ENCODE peak calls at places on chromosomes 2 and 18, in eight cellular contexts. V is mammary epithelial cell, I is fibroblast of lung, E is H9, M is IMR-90, Q is Karpas-422, B is GM23338, X is mesendoderm. U is an unnamed sample. For H3K27me3, the result is how much of the 10 kb centered on the place peaks cover.

GRCh38 chr2:127154396-127154795 is 47.4 kb upstream of the BIN1 start:
- DNase-seq in I (no peak), M (no peak), Q (no peak), E (no peak), B (no peak), X (no peak), V (no peak), U (no peak)

GRCh38 chr2:57371186-57371585 is 675.4 kb upstream of the VRK2 start:
- DNase-seq in X (no peak), V (no peak), M (no peak), B (no peak), E (no peak), Q (no peak), I (peak), U (no peak)

GRCh38 chr2:128780434-128781080 is 461.9 kb upstream of the HS6ST1 start:
- DNase-seq in X (no peak), Q (no peak), I (no peak), M (no peak), B (no peak), V (no peak), E (no peak), U (no peak)

GRCh38 chr18:45059695-45060094 is 379.0 kb downstream of the SETBP1 start:
- DNase-seq in Q (no peak), X (no peak), B (no peak), I (peak), V (peak), M (peak), E (no peak), U (no peak)

GRCh38 chr2:240565267-240566202 is 2.7 kb upstream of the RNPEPL1 start:
- DNase-seq in E (peak), Q (peak), V (peak), I (peak), M (peak), B (no peak), X (no peak), U (peak)

GRCh38 chr2:132547089-132547687 is 122.8 kb downstream of the LYPD1 start:
- DNase-seq in V (peak), I (peak), Q (peak), B (peak), X (peak), M (peak), E (peak), U (no peak)

GRCh38 chr2:157898591-157898996 is 22.5 kb upstream of the ACVR1 start:
- DNase-seq in X (peak), V (peak), I (peak), Q (no peak), M (peak), B (no peak), E (no peak), U (peak)

GRCh38 chr2:191155608-191156071 is 4.8 kb upstream of the STAT4 start:
- DNase-seq in I (peak), E (no peak), X (peak), V (peak), Q (peak), M (peak), B (no peak), U (no peak)

GRCh38 chr2:141323571-141323970 is 807.2 kb downstream of the LRP1B start:
- DNase-seq in Q (no peak), M (no peak), X (no peak), V (no peak), B (no peak), E (no peak), I (no peak), U (no peak)

GRCh38 chr2:46923011-46923669 is 7.5 kb upstream of the MCFD2 start:
- DNase-seq in E (no peak), V (peak), B (no peak), I (no peak), M (no peak), Q (no peak), X (no peak), U (peak)

GRCh38 chr18:31648966-31649429 is 35.4 kb downstream of the B4GALT6 start:
- DNase-seq in E (no peak), M (peak), I (peak), X (peak), V (peak), B (no peak), Q (no peak), U (peak)

GRCh38 chr2:170685591-170685990 is 29.5 kb upstream of the SP5 start:
- DNase-seq in B (peak), E (peak), M (no peak), Q (no peak), X (peak), V (no peak), I (no peak), U (no peak)

GRCh38 chr2:27042159-27042661 is 9.3 kb upstream of the AGBL5 start:
- DNase-seq in V (no peak), E (no peak), X (no peak), M (no peak), B (no peak), Q (peak), I (no peak), U (no peak)

GRCh38 chr18:67574749-67575148 is 58.2 kb upstream of the DSEL start:
- DNase-seq in E (no peak), Q (no peak), V (no peak), B (peak), I (no peak), M (no peak), X (no peak), U (no peak)

GRCh38 chr2:60932954-60933353 is 51.6 kb downstream of the REL start:
- DNase-seq in M (no peak), B (no peak), V (no peak), Q (peak), I (no peak), X (no peak), E (no peak), U (no peak)

GRCh38 chr18:69495338-69495737 is 94.7 kb downstream of the DOK6 start:
- DNase-seq in E (no peak), B (no peak), I (no peak), V (no peak), X (no peak), Q (peak), M (no peak), U (no peak)

GRCh38 chr2:44680983-44681481 is 260.5 kb upstream of the SIX3 start:
- DNase-seq in Q (no peak), M (peak), I (no peak), B (no peak), X (no peak), V (no peak), E (no peak), U (no peak)

GRCh38 chr2:38097611-38098350 is 21.8 kb upstream of the CYP1B1 start:
- DNase-seq in I (peak), V (peak), X (peak), E (no peak), M (no peak), B (no peak), Q (no peak), U (no peak)

GRCh38 chr2:102428573-102428972 is 5.6 kb downstream of the IL18RAP start:
- DNase-seq in E (no peak), X (no peak), M (no peak), B (no peak), I (no peak), Q (no peak), V (no peak), U (no peak)

GRCh38 chr18:76167440-76167839 is 327.6 kb downstream of the ZNF516 start:
- DNase-seq in M (no peak), X (peak), E (no peak), V (peak), B (no peak), Q (no peak), I (no peak), U (no peak)
- H3K4me2 ChIP-seq in M (no peak), X (no peak), E (no peak), V (peak), B (no peak), Q (no peak), I (no peak), U (no peak)

GRCh38 chr2:88211005-88211808 is 41.1 kb downstream of the THNSL2 start:
- DNase-seq in V (no peak), M (no peak), E (peak), X (no peak), Q (no peak), I (no peak), B (no peak), U (no peak)

GRCh38 chr2:88212251-88212790 is 42.2 kb downstream of the THNSL2 start:
- DNase-seq in I (no peak), B (peak), M (peak), Q (peak), X (peak), V (peak), E (peak), U (no peak)

GRCh38 chr2:88211809-88212154 is 41.6 kb downstream of the THNSL2 start:
- DNase-seq in I (no peak), B (no peak), M (no peak), V (no peak), E (no peak), X (no peak), Q (no peak), U (no peak)

GRCh38 chr2:88209526-88210131 is 39.5 kb downstream of the THNSL2 start:
- DNase-seq in M (no peak), X (no peak), B (no peak), I (no peak), E (peak), V (no peak), Q (no peak), U (no peak)

DNA sequence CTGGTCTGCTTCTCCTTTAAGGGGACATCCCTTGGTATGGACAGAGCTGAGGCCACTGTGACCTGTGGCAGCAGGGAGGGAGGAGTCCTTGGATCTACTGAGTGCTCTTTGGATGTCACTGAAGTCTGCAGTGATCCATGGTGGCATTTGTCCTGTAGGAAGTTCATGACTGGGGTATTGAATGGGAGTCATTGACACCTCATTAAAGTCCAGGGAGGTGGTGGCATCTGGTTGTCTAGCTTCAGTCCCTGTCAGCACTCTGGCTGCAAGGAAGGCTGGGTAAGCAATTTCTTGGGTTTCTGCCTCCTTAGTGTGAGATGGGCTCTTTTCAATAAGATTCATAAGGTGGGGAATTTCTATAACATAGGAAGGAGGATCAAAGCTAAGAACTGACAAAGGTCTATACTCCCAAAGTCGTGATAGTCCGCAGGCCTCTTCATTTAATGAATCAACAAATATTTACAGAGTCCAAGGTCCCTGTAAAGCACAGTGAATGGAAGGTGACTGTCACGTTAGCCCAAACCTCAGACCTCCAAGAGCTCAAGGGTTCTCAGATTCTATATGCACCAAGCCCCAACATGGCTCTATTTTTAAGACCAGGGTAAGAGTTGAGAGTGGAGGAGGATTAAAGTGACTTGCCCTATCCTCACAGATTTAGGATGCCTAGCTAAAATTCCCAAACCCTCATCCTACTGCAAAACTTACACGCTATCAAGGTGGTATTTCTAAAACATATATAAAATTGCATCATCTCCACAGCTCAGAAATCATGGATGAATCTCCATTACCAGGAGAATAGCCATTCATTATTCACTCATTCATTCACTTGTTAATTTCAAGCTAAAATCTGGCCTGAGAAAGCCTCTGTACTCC is 40.2 kb downstream of the THNSL2 start:
- DNase-seq in X (peak), B (no peak), V (no peak), M (no peak), Q (no peak), E (peak), I (no peak), U (no peak)
- H3K27me3 ChIP-seq in X (under half), B (under half), V (under half), M (under half), Q (under half), E (under half), I (under half), U (under half)

GRCh38 chr2:162257416-162257815 is 14.2 kb upstream of the FAP start:
- DNase-seq in E (no peak), X (no peak), B (no peak), I (no peak), M (peak), V (no peak), Q (no peak), U (no peak)

GRCh38 chr2:162265666-162266467 is 22.6 kb upstream of the FAP start:
- DNase-seq in V (no peak), B (no peak), I (peak), X (no peak), E (no peak), Q (no peak), M (no peak), U (no peak)

GRCh38 chr2:162258686-162259085 is 15.4 kb upstream of the FAP start:
- DNase-seq in M (peak), Q (no peak), V (no peak), B (no peak), X (no peak), E (no peak), I (peak), U (no peak)

GRCh38 chr2:162258169-162258568 is 14.9 kb upstream of the FAP start:
- DNase-seq in M (peak), X (no peak), Q (no peak), I (peak), V (no peak), B (no peak), E (no peak), U (no peak)

GRCh38 chr2:162261032-162261945 is 18.0 kb upstream of the FAP start:
- DNase-seq in M (peak), X (no peak), I (peak), V (peak), B (peak), Q (no peak), E (no peak), U (no peak)
- H3K4me2 ChIP-seq in M (peak), X (no peak), I (peak), V (peak), B (no peak), Q (no peak), E (no peak), U (no peak)

GRCh38 chr2:107534926-107535325 is 291.8 kb upstream of the RGPD4 start:
- DNase-seq in B (no peak), M (no peak), X (no peak), Q (no peak), I (no peak), E (no peak), V (no peak), U (no peak)
- H3K27me3 ChIP-seq in B (under half), M (under half), X (under half), Q (under half), I (under half), E (under half), V (under half), U (under half)

GRCh38 chr2:163737563-163737962 is 1.8 kb upstream of the FIGN start:
- DNase-seq in V (no peak), M (no peak), Q (no peak), B (no peak), X (no peak), E (no peak), I (no peak), U (no peak)
- H3K4me2 ChIP-seq in V (no peak), M (no peak), Q (no peak), B (peak), X (no peak), E (peak), I (no peak), U (no peak)

DNA sequence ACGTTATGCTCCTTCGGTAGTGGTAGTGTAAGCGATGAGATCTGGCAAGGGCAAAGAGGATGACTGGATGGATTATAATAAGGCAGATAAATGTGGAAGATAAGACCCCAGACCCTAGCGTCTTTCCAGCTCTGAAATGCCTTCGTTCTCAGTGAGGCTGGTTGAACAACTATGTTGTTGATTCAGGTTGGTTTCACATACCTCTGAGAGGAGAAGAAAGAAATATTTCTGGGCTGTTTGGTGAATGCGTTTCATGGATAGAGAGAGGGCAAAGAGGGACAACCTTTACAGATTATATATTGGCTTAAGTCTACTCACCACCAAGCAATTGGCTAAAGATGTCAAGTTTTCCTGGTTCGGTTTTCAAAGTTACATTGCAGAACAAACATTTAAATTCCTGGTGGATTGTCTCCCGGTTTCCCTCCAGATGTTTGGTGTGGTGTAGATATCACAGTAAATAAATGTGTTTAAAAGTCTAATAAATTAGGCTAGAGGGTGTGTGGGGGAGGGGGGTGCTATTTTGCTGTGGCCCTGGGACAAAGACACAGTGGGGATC is 190.1 kb upstream of the GLI2 start:
- DNase-seq in I (peak), E (no peak), B (no peak), X (no peak), Q (no peak), M (peak), V (no peak), U (no peak)
- H3K27me3 ChIP-seq in I (under half), E (under half), B (under half), X (under half), Q (under half), M (under half), V (under half), U (under half)

U was measured in PC-9.